ENCODE peak calls at places on chromosomes 3 and 15, in six cellular contexts. R, U, X, B, L and J are unnamed samples. For H3K4me1, the result is how much of the 10 kb centered on the place peaks cover.

GRCh38 chr3:127544151-127544805 is 46.3 kb downstream of the TPRA1 start:
- DNase-seq in R (peak), U (peak), X (peak), B (peak), L (no peak), J (peak)

GRCh38 chr15:90060797-90061196 is 41.5 kb downstream of the IDH2 start:
- DNase-seq in R (no peak), U (no peak), X (no peak), B (no peak), L (no peak), J (no peak)

GRCh38 chr3:8486945-8487344 is 14.7 kb upstream of the LMCD1 start:
- DNase-seq in R (no peak), U (no peak), X (no peak), B (no peak), L (no peak), J (no peak)

GRCh38 chr3:57298041-57298440 is 5.6 kb upstream of the ASB14 start:
- DNase-seq in R (no peak), U (no peak), X (no peak), B (no peak), L (no peak), J (peak)

GRCh38 chr3:44159901-44160300 is 81.8 kb upstream of the TOPAZ1 start:
- DNase-seq in R (no peak), U (no peak), X (no peak), B (no peak), L (no peak), J (no peak)

GRCh38 chr3:9061634-9062033 is 98.4 kb upstream of the RAD18 start:
- DNase-seq in R (no peak), U (no peak), X (no peak), B (no peak), L (no peak), J (no peak)

GRCh38 chr3:11172136-11172670 is 17.9 kb downstream of the HRH1 start:
- DNase-seq in R (no peak), U (no peak), X (no peak), B (no peak), L (no peak), J (no peak)

GRCh38 chr3:21795152-21795837 is 44.3 kb upstream of the ZNF385D start:
- DNase-seq in R (no peak), U (peak), X (peak), B (no peak), L (no peak), J (peak)

GRCh38 chr3:58184309-58184981 is 26.3 kb downstream of the DNASE1L3 start:
- DNase-seq in R (no peak), U (no peak), X (no peak), B (no peak), L (no peak), J (no peak)

GRCh38 chr15:69475769-69476358 is 23.2 kb downstream of the RPLP1 start:
- DNase-seq in R (peak), U (peak), X (peak), B (peak), L (no peak), J (peak)

GRCh38 chr15:88908697-88909621 is 4.2 kb downstream of the MFGE8 start:
- DNase-seq in R (no peak), U (no peak), X (no peak), B (no peak), L (no peak), J (no peak)

GRCh38 chr15:88906551-88906950 is 6.6 kb downstream of the MFGE8 start:
- DNase-seq in R (no peak), U (no peak), X (no peak), B (no peak), L (no peak), J (no peak)

GRCh38 chr15:88907111-88907510 is 6.1 kb downstream of the MFGE8 start:
- DNase-seq in R (no peak), U (no peak), X (no peak), B (no peak), L (no peak), J (no peak)

GRCh38 chr15:88906130-88906529 is 7.0 kb downstream of the MFGE8 start:
- DNase-seq in R (no peak), U (no peak), X (no peak), B (no peak), L (no peak), J (no peak)

DNA sequence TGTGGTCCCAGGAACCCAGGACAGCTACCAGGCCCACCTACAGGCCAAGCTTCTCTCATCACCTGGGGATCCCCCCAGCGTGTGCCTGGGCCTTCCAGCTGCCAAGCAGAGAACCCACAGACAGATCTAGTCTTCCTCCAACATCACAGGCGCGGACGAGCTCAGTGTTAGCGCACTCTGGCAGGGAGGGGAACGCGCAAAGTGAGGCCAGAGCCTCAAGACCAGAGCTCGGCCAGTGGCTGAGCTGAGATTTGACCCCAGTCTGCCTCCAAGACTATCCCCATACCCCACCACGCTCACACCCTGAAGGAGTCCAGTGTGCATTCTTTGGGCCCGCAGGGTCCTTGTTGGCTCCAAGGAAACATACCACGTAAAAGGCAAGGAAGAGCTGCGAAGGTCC is 5.1 kb downstream of the MFGE8 start:
- DNase-seq in R (no peak), U (no peak), X (no peak), B (no peak), L (no peak), J (no peak)
- H3K4me3 ChIP-seq in R (no peak), U (no peak), X (no peak), B (no peak), L (no peak), J (no peak)

DNA sequence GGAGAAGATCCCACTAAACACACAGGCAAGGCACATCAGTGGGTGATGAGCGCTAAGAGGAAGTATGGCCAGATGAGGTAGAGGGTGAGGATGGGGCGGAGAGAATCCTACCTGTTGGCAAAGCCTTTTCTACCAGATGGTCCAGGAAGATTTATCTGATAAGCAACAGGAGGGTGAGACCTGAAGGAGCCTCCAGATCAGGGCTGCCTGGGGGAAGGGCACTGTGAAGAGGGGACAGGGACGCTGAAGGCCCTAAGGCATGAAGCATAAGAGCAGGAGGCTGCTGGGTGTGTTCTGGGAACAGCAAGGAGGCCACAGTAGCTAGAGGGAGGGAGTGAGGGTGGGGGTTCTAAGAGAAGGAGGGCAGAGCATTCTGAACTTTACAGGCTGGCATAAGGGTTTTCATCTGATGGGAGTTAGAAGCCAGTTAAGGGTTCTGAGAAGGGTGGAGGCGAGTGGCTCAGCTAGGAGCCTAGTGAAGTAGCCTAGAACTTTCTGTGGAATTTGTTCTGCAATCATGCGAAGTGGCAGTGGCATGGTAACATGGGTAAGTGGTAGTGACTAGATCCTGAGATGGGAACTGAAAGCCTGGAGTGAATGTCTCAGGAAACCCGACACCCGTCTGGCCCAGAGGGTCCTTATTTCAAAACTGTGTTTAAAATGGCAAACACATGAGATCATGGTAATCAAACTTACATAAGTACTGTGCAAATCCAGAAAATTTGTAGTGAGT is 29.9 kb downstream of the CGNL1 start:
- DNase-seq in R (no peak), U (no peak), X (no peak), B (no peak), L (no peak), J (no peak)
- H3K4me1 ChIP-seq in R (under half), U (under half), X (under half), B (under half), L (under half), J (under half)

GRCh38 chr15:58491151-58491473 is 59.3 kb downstream of the LIPC start:
- DNase-seq in R (no peak), U (no peak), X (no peak), B (peak), L (no peak), J (no peak)
- H3K27ac ChIP-seq in R (no peak), U (no peak), X (no peak), B (no peak), L (no peak), J (peak)

GRCh38 chr3:66039590-66039887 is 821 bp upstream of the MAGI1 start:
- DNase-seq in R (no peak), U (peak), X (peak), B (peak), L (no peak), J (peak)
- H3K4me3 ChIP-seq in R (no peak), U (peak), X (peak), B (peak), L (no peak), J (peak)

GRCh38 chr3:23590424-23590823 is 215.3 kb upstream of the UBE2E1 start:
- DNase-seq in R (no peak), U (peak), X (no peak), B (no peak), L (no peak), J (no peak)
- H3K4me1 ChIP-seq in R (under half), U (under half), X (under half), B (under half), L (under half), J (under half)

GRCh38 chr3:113269661-113270060 is 58.3 kb downstream of the BOC start:
- DNase-seq in R (no peak), U (no peak), X (no peak), B (no peak), L (no peak), J (peak)

GRCh38 chr3:113268917-113269316 is 57.6 kb downstream of the BOC start:
- DNase-seq in R (no peak), U (no peak), X (no peak), B (no peak), L (no peak), J (no peak)

GRCh38 chr3:113270096-113270495 is 58.7 kb downstream of the BOC start:
- DNase-seq in R (no peak), U (no peak), X (no peak), B (no peak), L (no peak), J (no peak)

GRCh38 chr3:113266738-113267137 is 55.4 kb downstream of the BOC start:
- DNase-seq in R (no peak), U (no peak), X (no peak), B (no peak), L (no peak), J (no peak)

GRCh38 chr3:113268306-113268705 is 56.9 kb downstream of the BOC start:
- DNase-seq in R (no peak), U (no peak), X (no peak), B (no peak), L (no peak), J (no peak)
- H3K27ac ChIP-seq in R (no peak), U (no peak), X (no peak), B (no peak), L (no peak), J (no peak)